ENCODE peak calls at places on chromosomes 13 and 19, in nine cellular contexts. One of them, this sample, is unnamed.

GRCh38 chr13:43805071-43805468 is 18.3 kb upstream of the ENOX1 start:
- DNase-seq in sciatic nerve: no peak
- DNase-seq in activated naive CD4-positive, alpha-beta T cell treated with anti-CD3 and anti-CD28 coated beads for 36 hours: peak
- DNase-seq in small intestine: no peak
- DNase-seq in HFF-Myc: no peak
- DNase-seq in activated T-helper 1 cell treated with Interleukin-2 at 50 U/mL for 16 hours: no peak
- DNase-seq in T-cell: no peak
- DNase-seq in activated CD4-positive, alpha-beta T cell treated with anti-CD3 and anti-CD28 coated beads, Interleukin-2, amount 10 ng/mL, durations not matched to agents 7 days and 5 days: no peak
- DNase-seq in fibroblast of lung: peak
- DNase-seq in this sample: no peak

GRCh38 chr13:109787135-109787954 is 962 bp upstream of the IRS2 start:
- DNase-seq in sciatic nerve: peak
- DNase-seq in activated naive CD4-positive, alpha-beta T cell treated with anti-CD3 and anti-CD28 coated beads for 36 hours: no peak
- DNase-seq in small intestine: no peak
- DNase-seq in HFF-Myc: no peak
- DNase-seq in activated T-helper 1 cell treated with Interleukin-2 at 50 U/mL for 16 hours: no peak
- DNase-seq in T-cell: no peak
- DNase-seq in activated CD4-positive, alpha-beta T cell treated with anti-CD3 and anti-CD28 coated beads, Interleukin-2, amount 10 ng/mL, durations not matched to agents 7 days and 5 days: peak
- DNase-seq in fibroblast of lung: no peak
- DNase-seq in this sample: no peak

GRCh38 chr13:92260363-92260762 is 861.9 kb downstream of the GPC5 start:
- DNase-seq in sciatic nerve: no peak
- DNase-seq in activated naive CD4-positive, alpha-beta T cell treated with anti-CD3 and anti-CD28 coated beads for 36 hours: no peak
- DNase-seq in small intestine: no peak
- DNase-seq in HFF-Myc: no peak
- DNase-seq in activated T-helper 1 cell treated with Interleukin-2 at 50 U/mL for 16 hours: no peak
- DNase-seq in T-cell: no peak
- DNase-seq in activated CD4-positive, alpha-beta T cell treated with anti-CD3 and anti-CD28 coated beads, Interleukin-2, amount 10 ng/mL, durations not matched to agents 7 days and 5 days: no peak
- DNase-seq in fibroblast of lung: no peak
- DNase-seq in this sample: peak

GRCh38 chr13:111167290-111167689 is 52.2 kb downstream of the ARHGEF7 start:
- DNase-seq in sciatic nerve: no peak
- DNase-seq in activated naive CD4-positive, alpha-beta T cell treated with anti-CD3 and anti-CD28 coated beads for 36 hours: no peak
- DNase-seq in small intestine: peak
- DNase-seq in HFF-Myc: no peak
- DNase-seq in activated T-helper 1 cell treated with Interleukin-2 at 50 U/mL for 16 hours: no peak
- DNase-seq in T-cell: no peak
- DNase-seq in activated CD4-positive, alpha-beta T cell treated with anti-CD3 and anti-CD28 coated beads, Interleukin-2, amount 10 ng/mL, durations not matched to agents 7 days and 5 days: no peak
- DNase-seq in fibroblast of lung: no peak
- DNase-seq in this sample: no peak

GRCh38 chr19:35346193-35347052 is 1.3 kb upstream of the FFAR1 start:
- DNase-seq in sciatic nerve: peak
- DNase-seq in activated naive CD4-positive, alpha-beta T cell treated with anti-CD3 and anti-CD28 coated beads for 36 hours: peak
- DNase-seq in small intestine: no peak
- DNase-seq in HFF-Myc: no peak
- DNase-seq in activated T-helper 1 cell treated with Interleukin-2 at 50 U/mL for 16 hours: peak
- DNase-seq in T-cell: peak
- DNase-seq in activated CD4-positive, alpha-beta T cell treated with anti-CD3 and anti-CD28 coated beads, Interleukin-2, amount 10 ng/mL, durations not matched to agents 7 days and 5 days: peak
- DNase-seq in fibroblast of lung: no peak
- DNase-seq in this sample: peak

GRCh38 chr19:1852729-1853128 is 4.4 kb upstream of the REXO1 start:
- DNase-seq in sciatic nerve: no peak
- DNase-seq in activated naive CD4-positive, alpha-beta T cell treated with anti-CD3 and anti-CD28 coated beads for 36 hours: no peak
- DNase-seq in small intestine: no peak
- DNase-seq in HFF-Myc: no peak
- DNase-seq in activated T-helper 1 cell treated with Interleukin-2 at 50 U/mL for 16 hours: no peak
- DNase-seq in T-cell: no peak
- DNase-seq in activated CD4-positive, alpha-beta T cell treated with anti-CD3 and anti-CD28 coated beads, Interleukin-2, amount 10 ng/mL, durations not matched to agents 7 days and 5 days: no peak
- DNase-seq in fibroblast of lung: no peak
- DNase-seq in this sample: no peak

GRCh38 chr19:7575426-7576040 is 20.1 kb upstream of the CAMSAP3 start:
- DNase-seq in sciatic nerve: no peak
- DNase-seq in activated naive CD4-positive, alpha-beta T cell treated with anti-CD3 and anti-CD28 coated beads for 36 hours: no peak
- DNase-seq in small intestine: no peak
- DNase-seq in HFF-Myc: no peak
- DNase-seq in activated T-helper 1 cell treated with Interleukin-2 at 50 U/mL for 16 hours: no peak
- DNase-seq in T-cell: no peak
- DNase-seq in activated CD4-positive, alpha-beta T cell treated with anti-CD3 and anti-CD28 coated beads, Interleukin-2, amount 10 ng/mL, durations not matched to agents 7 days and 5 days: no peak
- DNase-seq in fibroblast of lung: no peak
- DNase-seq in this sample: no peak

GRCh38 chr19:17725422-17726078 is 6.3 kb downstream of the MAP1S start:
- DNase-seq in sciatic nerve: no peak
- DNase-seq in activated naive CD4-positive, alpha-beta T cell treated with anti-CD3 and anti-CD28 coated beads for 36 hours: no peak
- DNase-seq in small intestine: no peak
- DNase-seq in HFF-Myc: no peak
- DNase-seq in activated T-helper 1 cell treated with Interleukin-2 at 50 U/mL for 16 hours: no peak
- DNase-seq in T-cell: no peak
- DNase-seq in activated CD4-positive, alpha-beta T cell treated with anti-CD3 and anti-CD28 coated beads, Interleukin-2, amount 10 ng/mL, durations not matched to agents 7 days and 5 days: no peak
- DNase-seq in fibroblast of lung: no peak
- DNase-seq in this sample: no peak

GRCh38 chr13:80217614-80218456 is 123.1 kb downstream of the SPRY2 start:
- DNase-seq in sciatic nerve: no peak
- DNase-seq in activated naive CD4-positive, alpha-beta T cell treated with anti-CD3 and anti-CD28 coated beads for 36 hours: no peak
- DNase-seq in small intestine: no peak
- DNase-seq in HFF-Myc: no peak
- DNase-seq in activated T-helper 1 cell treated with Interleukin-2 at 50 U/mL for 16 hours: no peak
- DNase-seq in T-cell: no peak
- DNase-seq in activated CD4-positive, alpha-beta T cell treated with anti-CD3 and anti-CD28 coated beads, Interleukin-2, amount 10 ng/mL, durations not matched to agents 7 days and 5 days: no peak
- DNase-seq in fibroblast of lung: no peak
- DNase-seq in this sample: no peak

GRCh38 chr19:49427855-49428546 is 2.8 kb downstream of the GFY start:
- DNase-seq in sciatic nerve: no peak
- DNase-seq in activated naive CD4-positive, alpha-beta T cell treated with anti-CD3 and anti-CD28 coated beads for 36 hours: no peak
- DNase-seq in small intestine: no peak
- DNase-seq in HFF-Myc: no peak
- DNase-seq in activated T-helper 1 cell treated with Interleukin-2 at 50 U/mL for 16 hours: no peak
- DNase-seq in T-cell: no peak
- DNase-seq in activated CD4-positive, alpha-beta T cell treated with anti-CD3 and anti-CD28 coated beads, Interleukin-2, amount 10 ng/mL, durations not matched to agents 7 days and 5 days: no peak
- DNase-seq in fibroblast of lung: no peak
- DNase-seq in this sample: no peak

GRCh38 chr13:44273991-44274810 is 99.4 kb upstream of the SERP2 start:
- DNase-seq in sciatic nerve: no peak
- DNase-seq in activated naive CD4-positive, alpha-beta T cell treated with anti-CD3 and anti-CD28 coated beads for 36 hours: peak
- DNase-seq in small intestine: peak
- DNase-seq in HFF-Myc: no peak
- DNase-seq in activated T-helper 1 cell treated with Interleukin-2 at 50 U/mL for 16 hours: no peak
- DNase-seq in T-cell: peak
- DNase-seq in activated CD4-positive, alpha-beta T cell treated with anti-CD3 and anti-CD28 coated beads, Interleukin-2, amount 10 ng/mL, durations not matched to agents 7 days and 5 days: peak
- DNase-seq in fibroblast of lung: peak
- DNase-seq in this sample: peak

GRCh38 chr13:32115069-32115468 is 83.5 kb downstream of the FRY start:
- DNase-seq in sciatic nerve: no peak
- DNase-seq in activated naive CD4-positive, alpha-beta T cell treated with anti-CD3 and anti-CD28 coated beads for 36 hours: peak
- DNase-seq in small intestine: no peak
- DNase-seq in HFF-Myc: no peak
- DNase-seq in activated T-helper 1 cell treated with Interleukin-2 at 50 U/mL for 16 hours: no peak
- DNase-seq in T-cell: no peak
- DNase-seq in activated CD4-positive, alpha-beta T cell treated with anti-CD3 and anti-CD28 coated beads, Interleukin-2, amount 10 ng/mL, durations not matched to agents 7 days and 5 days: no peak
- DNase-seq in fibroblast of lung: no peak
- DNase-seq in this sample: peak

GRCh38 chr13:38086013-38086412 is 216.4 kb upstream of the TRPC4 start:
- DNase-seq in sciatic nerve: no peak
- DNase-seq in activated naive CD4-positive, alpha-beta T cell treated with anti-CD3 and anti-CD28 coated beads for 36 hours: no peak
- DNase-seq in small intestine: no peak
- DNase-seq in HFF-Myc: no peak
- DNase-seq in activated T-helper 1 cell treated with Interleukin-2 at 50 U/mL for 16 hours: no peak
- DNase-seq in T-cell: no peak
- DNase-seq in activated CD4-positive, alpha-beta T cell treated with anti-CD3 and anti-CD28 coated beads, Interleukin-2, amount 10 ng/mL, durations not matched to agents 7 days and 5 days: no peak
- DNase-seq in fibroblast of lung: no peak
- DNase-seq in this sample: no peak

GRCh38 chr19:15323496-15324235 is 8.7 kb downstream of the BRD4 start:
- DNase-seq in sciatic nerve: no peak
- DNase-seq in activated naive CD4-positive, alpha-beta T cell treated with anti-CD3 and anti-CD28 coated beads for 36 hours: peak
- DNase-seq in small intestine: peak
- DNase-seq in HFF-Myc: no peak
- DNase-seq in activated T-helper 1 cell treated with Interleukin-2 at 50 U/mL for 16 hours: no peak
- DNase-seq in T-cell: no peak
- DNase-seq in activated CD4-positive, alpha-beta T cell treated with anti-CD3 and anti-CD28 coated beads, Interleukin-2, amount 10 ng/mL, durations not matched to agents 7 days and 5 days: no peak
- DNase-seq in fibroblast of lung: peak
- DNase-seq in this sample: no peak

GRCh38 chr13:102333320-102334181 is 68.3 kb downstream of the FGF14 start:
- DNase-seq in sciatic nerve: no peak
- DNase-seq in activated naive CD4-positive, alpha-beta T cell treated with anti-CD3 and anti-CD28 coated beads for 36 hours: no peak
- DNase-seq in small intestine: no peak
- DNase-seq in HFF-Myc: no peak
- DNase-seq in activated T-helper 1 cell treated with Interleukin-2 at 50 U/mL for 16 hours: no peak
- DNase-seq in T-cell: no peak
- DNase-seq in activated CD4-positive, alpha-beta T cell treated with anti-CD3 and anti-CD28 coated beads, Interleukin-2, amount 10 ng/mL, durations not matched to agents 7 days and 5 days: no peak
- DNase-seq in fibroblast of lung: peak
- DNase-seq in this sample: no peak

GRCh38 chr19:50040967-50041366 is 15.2 kb downstream of the ZNF473 start:
- DNase-seq in sciatic nerve: no peak
- DNase-seq in activated naive CD4-positive, alpha-beta T cell treated with anti-CD3 and anti-CD28 coated beads for 36 hours: no peak
- DNase-seq in small intestine: peak
- DNase-seq in HFF-Myc: no peak
- DNase-seq in activated T-helper 1 cell treated with Interleukin-2 at 50 U/mL for 16 hours: no peak
- DNase-seq in T-cell: no peak
- DNase-seq in activated CD4-positive, alpha-beta T cell treated with anti-CD3 and anti-CD28 coated beads, Interleukin-2, amount 10 ng/mL, durations not matched to agents 7 days and 5 days: no peak
- DNase-seq in fibroblast of lung: no peak
- DNase-seq in this sample: no peak

GRCh38 chr19:56299688-56300087 is 15.0 kb downstream of the ZSCAN5A start:
- DNase-seq in sciatic nerve: no peak
- DNase-seq in activated naive CD4-positive, alpha-beta T cell treated with anti-CD3 and anti-CD28 coated beads for 36 hours: no peak
- DNase-seq in small intestine: no peak
- DNase-seq in HFF-Myc: no peak
- DNase-seq in activated T-helper 1 cell treated with Interleukin-2 at 50 U/mL for 16 hours: no peak
- DNase-seq in T-cell: no peak
- DNase-seq in activated CD4-positive, alpha-beta T cell treated with anti-CD3 and anti-CD28 coated beads, Interleukin-2, amount 10 ng/mL, durations not matched to agents 7 days and 5 days: no peak
- DNase-seq in fibroblast of lung: no peak
- DNase-seq in this sample: no peak

GRCh38 chr13:71252191-71252704 is 614.8 kb downstream of the DACH1 start:
- DNase-seq in sciatic nerve: no peak
- DNase-seq in activated naive CD4-positive, alpha-beta T cell treated with anti-CD3 and anti-CD28 coated beads for 36 hours: no peak
- DNase-seq in small intestine: peak
- DNase-seq in HFF-Myc: no peak
- DNase-seq in activated T-helper 1 cell treated with Interleukin-2 at 50 U/mL for 16 hours: no peak
- DNase-seq in T-cell: no peak
- DNase-seq in activated CD4-positive, alpha-beta T cell treated with anti-CD3 and anti-CD28 coated beads, Interleukin-2, amount 10 ng/mL, durations not matched to agents 7 days and 5 days: no peak
- DNase-seq in fibroblast of lung: peak
- DNase-seq in this sample: no peak

This sample was measured in Jurkat, Clone E6-1.